ENCODE peak calls at places on chromosomes 4 and X, in seven cellular contexts. U is AG09309; J is WTC11; W is GM04504; Z is transverse colon; D is stimulated activated CD4-positive, alpha-beta T cell treated with anti-CD3 and anti-CD28 coated beads, Interleukin-15, amount 100 ng/mL, for 48 hours; N is activated CD8-positive, alpha-beta memory T cell treated with anti-CD3 and anti-CD28 coated beads, Interleukin-2, amount 50 U/mL, for 48 hours. V is an unnamed sample.

GRCh38 chrX:78092296-78092695 is 11.8 kb upstream of the PGK1 start:
- DNase-seq in J (peak; percentile 29), W (no peak), D (no peak), U (no peak), N (no peak), Z (no peak), V (peak; percentile 88)

GRCh38 chrX:15988661-15989603 is 134.3 kb upstream of the AP1S2 start:
- DNase-seq in J (no peak), U (peak; percentile 25), W (peak; percentile 59), N (no peak), Z (no peak), D (no peak), V (peak; percentile 56)

GRCh38 chrX:21778236-21778635 is 20.3 kb upstream of the SMPX start:
- DNase-seq in W (no peak), D (no peak), J (no peak), Z (no peak), N (no peak), U (no peak), V (no peak)

GRCh38 chr4:129043523-129043922 is 49.8 kb downstream of the SCLT1 start:
- DNase-seq in W (peak; percentile 8), U (peak; percentile 7), Z (no peak), J (no peak), D (no peak), N (no peak), V (peak; percentile 13)

GRCh38 chr4:41748074-41748787 is at the start of gene PHOX2B:
- DNase-seq in N (peak; percentile 52), W (no peak), J (peak; percentile 33), U (no peak), Z (no peak), D (no peak), V (no peak)

GRCh38 chr4:182271731-182272525 is 28.7 kb downstream of the TENM3 start:
- DNase-seq in U (no peak), D (no peak), W (no peak), J (no peak), N (no peak), Z (no peak), V (no peak)

GRCh38 chr4:79232555-79232954 is 93.3 kb downstream of the NAA11 start:
- DNase-seq in W (no peak), Z (no peak), N (no peak), J (no peak), D (no peak), U (no peak), V (peak; percentile 17)

GRCh38 chr4:3296651-3297050 is 3.8 kb downstream of the RGS12 start:
- DNase-seq in D (no peak), N (peak; percentile 47), U (no peak), Z (no peak), J (no peak), W (no peak), V (no peak)

GRCh38 chrX:2434764-2435163 is 66.0 kb downstream of the DHRSX start:
- DNase-seq in W (no peak), U (no peak), J (no peak), Z (no peak), N (no peak), D (no peak), V (no peak)

GRCh38 chrX:66902081-66902480 is 263.2 kb upstream of the EDA2R start:
- DNase-seq in Z (no peak), J (no peak), N (no peak), U (no peak), D (no peak), W (no peak), V (no peak)

GRCh38 chrX:18558799-18559198 is 113.1 kb downstream of the RS1 start:
- DNase-seq in D (no peak), J (no peak), W (no peak), N (no peak), Z (no peak), U (no peak), V (no peak)

GRCh38 chr4:113979157-113979972 is at the start of gene ARSJ:
- DNase-seq in U (peak; percentile 41), J (peak; percentile 72), W (peak; percentile 54), N (peak; percentile 67), D (peak; percentile 4), Z (peak; percentile 54), V (peak; percentile 59)

GRCh38 chrX:771536-771935 is 140.9 kb downstream of the SHOX start:
- DNase-seq in D (no peak), U (no peak), N (no peak), Z (no peak), J (no peak), W (no peak), V (no peak)

GRCh38 chr4:105594094-105595010 is 41.9 kb downstream of the ARHGEF38 start:
- DNase-seq in N (no peak), W (no peak), U (no peak), Z (no peak), J (no peak), D (no peak), V (peak; percentile 78)

GRCh38 chrX:154121961-154122360 is 22.1 kb upstream of the OPN1LW start:
- DNase-seq in W (no peak), N (no peak), J (no peak), Z (no peak), U (no peak), D (no peak), V (peak; percentile 23)

GRCh38 chr4:174152717-174153466 is 130.6 kb downstream of the FBXO8 start:
- DNase-seq in D (no peak), W (no peak), Z (no peak), N (no peak), J (no peak), U (no peak), V (no peak)

GRCh38 chr4:4995103-4995761 is 24.0 kb downstream of the CYTL1 start:
- DNase-seq in D (peak; percentile 20), W (no peak), N (peak; percentile 72), Z (peak; percentile 66), J (peak; percentile 87), U (no peak), V (peak; percentile 37)

GRCh38 chr4:128811571-128812359 is 2.3 kb downstream of the JADE1 start:
- DNase-seq in W (peak; percentile 73), J (peak; percentile 90), Z (peak; percentile 90), D (peak; percentile 86), U (no peak), N (peak; percentile 89), V (peak; percentile 57)

GRCh38 chrX:70254909-70255308 is 5.1 kb downstream of the P2RY4 start:
- DNase-seq in U (no peak), J (no peak), Z (no peak), N (no peak), D (no peak), W (no peak), V (peak; percentile 8)

GRCh38 chr4:26325191-26325590 is 4.4 kb downstream of the RBPJ start:
- DNase-seq in W (no peak), D (no peak), J (no peak), U (no peak), N (no peak), Z (no peak), V (peak; percentile 63)

GRCh38 chrX:54891573-54891972 is 29.1 kb upstream of the TRO start:
- DNase-seq in J (no peak), W (no peak), U (peak; percentile 2), N (no peak), D (peak; percentile 10), Z (peak; percentile 19), V (peak; percentile 32)

GRCh38 chr4:120869511-120870278 is 52.8 kb downstream of the PRDM5 start:
- DNase-seq in U (no peak), D (no peak), J (no peak), N (no peak), Z (no peak), W (no peak), V (no peak)

GRCh38 chr4:139243448-139244365 is 36.3 kb downstream of the MGARP start:
- DNase-seq in W (peak; percentile 94), D (no peak), U (peak; percentile 99), Z (no peak), J (no peak), N (no peak), V (peak; percentile 100)

GRCh38 chr4:149975172-149975571 is 103.1 kb upstream of the DCLK2 start:
- DNase-seq in N (no peak), W (no peak), D (no peak), U (no peak), J (no peak), Z (no peak), V (no peak)

GRCh38 chr4:10023806-10024205 is 2.5 kb upstream of the SLC2A9 start:
- DNase-seq in Z (no peak), D (no peak), N (no peak), J (no peak), U (no peak), W (no peak), V (peak; percentile 72)

GRCh38 chr4:6820695-6821094 is 38.2 kb downstream of the KIAA0232 start:
- DNase-seq in W (no peak), D (no peak), U (no peak), Z (no peak), N (no peak), J (no peak), V (no peak)

GRCh38 chrX:9260603-9261002 is 204.3 kb upstream of the TBL1X start:
- DNase-seq in U (no peak), Z (no peak), D (no peak), N (no peak), W (no peak), J (no peak), V (no peak)

V was measured in bronchial epithelial cell.